ENCODE peak calls at places on chromosomes 2 and 18, in four cellular contexts. C is BE2C, F is left ventricle myocardium inferior, Q is foreskin fibroblast. O is an unnamed sample.

GRCh38 chr2:54207666-54208195 is 48.3 kb downstream of the TSPYL6 start:
- DNase-seq in F (no peak), C (no peak), Q (peak; percentile 57), O (peak; percentile 31)

GRCh38 chr2:140747665-140748064 is 1383.2 kb downstream of the LRP1B start:
- DNase-seq in C (no peak), F (no peak), Q (no peak), O (no peak)

GRCh38 chr2:30459140-30459539 is 12.1 kb downstream of the LCLAT1 start:
- DNase-seq in C (no peak), F (no peak), Q (no peak), O (no peak)

GRCh38 chr2:67400560-67401464 is 3.7 kb downstream of the ETAA1 start:
- DNase-seq in F (no peak), C (no peak), Q (peak; percentile 22), O (no peak)

GRCh38 chr2:231977430-231977829 is 15.9 kb downstream of the DIS3L2 start:
- DNase-seq in F (no peak), C (no peak), Q (no peak), O (no peak)

GRCh38 chr2:866009-866680 is 84.5 kb upstream of the SNTG2 start:
- DNase-seq in F (peak; percentile 46), Q (no peak), C (peak; percentile 34), O (no peak)

GRCh38 chr18:26655614-26656400 is 107.5 kb upstream of the KCTD1 start:
- DNase-seq in F (peak; percentile 51), Q (peak; percentile 82), C (peak; percentile 43), O (no peak)

GRCh38 chr2:238264072-238264460 is 24.2 kb upstream of the HES6 start:
- DNase-seq in C (no peak), Q (no peak), F (no peak), O (no peak)

GRCh38 chr2:231297108-231297908 is 98.2 kb upstream of the B3GNT7 start:
- DNase-seq in C (peak; percentile 74), F (peak; percentile 53), Q (peak; percentile 80), O (no peak)

GRCh38 chr2:1755436-1756191 is 11.3 kb upstream of the PXDN start:
- DNase-seq in C (no peak), F (no peak), Q (no peak), O (no peak)

GRCh38 chr2:191178806-191179514 is 28.2 kb upstream of the STAT4 start:
- DNase-seq in Q (peak; percentile 97), C (no peak), F (peak; percentile 52), O (peak; percentile 98)

GRCh38 chr2:217329023-217329431 is 469.2 kb upstream of the TNP1 start:
- DNase-seq in Q (peak; percentile 11), F (no peak), C (no peak), O (no peak)

GRCh38 chr18:55234366-55235093 is 275.3 kb upstream of the CCDC68 start:
- DNase-seq in F (peak; percentile 73), Q (peak; percentile 90), C (peak; percentile 61), O (no peak)

GRCh38 chr2:157587576-157587975 is 41.1 kb downstream of the ACVR1C start:
- DNase-seq in Q (no peak), F (no peak), C (no peak), O (no peak)

GRCh38 chr18:183769-184168 is 25.4 kb downstream of the USP14 start:
- DNase-seq in Q (peak; percentile 21), C (peak; percentile 6), F (no peak), O (peak; percentile 4)

GRCh38 chr18:75341267-75341666 is 86.2 kb downstream of the SMIM21 start:
- DNase-seq in F (no peak), Q (no peak), C (no peak), O (peak; percentile 2)

GRCh38 chr2:120738786-120739771 is 3.4 kb downstream of the GLI2 start:
- DNase-seq in Q (no peak), F (no peak), C (no peak), O (no peak)
- H3K4me3 ChIP-seq in Q (peak overlapping the region; percentile 83), F (no peak overlapping the region), C (no peak overlapping the region), O (no peak overlapping the region)

GRCh38 chr2:60104514-60105501 is 448.6 kb downstream of the BCL11A start:
- DNase-seq in Q (no peak), F (no peak), C (no peak), O (peak; percentile 1)
- H3K4me3 ChIP-seq in Q (no peak overlapping the region), F (no peak overlapping the region), C (no peak overlapping the region), O (no peak overlapping the region)

DNA sequence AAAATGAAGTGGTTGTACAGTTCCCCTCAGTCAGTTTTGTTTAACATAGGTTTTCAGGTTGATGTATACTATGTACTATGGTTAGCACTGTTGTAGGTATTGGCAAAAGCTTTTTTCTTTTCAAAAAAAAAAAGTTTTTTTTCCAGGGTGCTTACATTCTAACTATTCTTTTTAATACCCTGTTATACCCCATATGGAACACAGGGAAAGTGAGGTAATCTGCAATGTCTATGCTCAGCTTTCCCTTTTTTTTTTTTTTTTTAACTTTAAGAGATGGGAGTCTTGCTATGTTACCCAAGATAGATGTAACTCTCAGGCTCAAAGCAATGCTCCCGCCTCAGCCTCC is 590 bp upstream of the CCDC138 start:
- DNase-seq in F (no peak), Q (no peak), C (no peak), O (peak; percentile 11)
- H3K4me3 ChIP-seq in F (peak overlapping the region; percentile 84), Q (peak overlapping the region; percentile 65), C (peak overlapping the region; percentile 76), O (peak overlapping the region; percentile 73)

GRCh38 chr2:200308001-200308400 is 1.5 kb downstream of the SPATS2L start:
- DNase-seq in Q (peak; percentile 62), F (no peak), C (no peak), O (no peak)

GRCh38 chr2:200310545-200310971 is 4.1 kb downstream of the SPATS2L start:
- DNase-seq in C (no peak), F (no peak), Q (peak; percentile 69), O (peak; percentile 52)

GRCh38 chr2:200309296-200309846 is 2.9 kb downstream of the SPATS2L start:
- DNase-seq in Q (no peak), C (no peak), F (no peak), O (no peak)

GRCh38 chr2:200306969-200307811 is 697 bp downstream of the SPATS2L start:
- DNase-seq in C (peak; percentile 74), F (peak; percentile 53), Q (peak; percentile 78), O (no peak)

GRCh38 chr2:200308421-200309295 is 2.2 kb downstream of the SPATS2L start:
- DNase-seq in C (no peak), F (no peak), Q (peak; percentile 51), O (no peak)
- H3K4me3 ChIP-seq in C (peak overlapping the region; percentile 76), F (peak overlapping the region; percentile 93), Q (peak overlapping the region; percentile 71), O (peak overlapping the region; percentile 76)

DNA sequence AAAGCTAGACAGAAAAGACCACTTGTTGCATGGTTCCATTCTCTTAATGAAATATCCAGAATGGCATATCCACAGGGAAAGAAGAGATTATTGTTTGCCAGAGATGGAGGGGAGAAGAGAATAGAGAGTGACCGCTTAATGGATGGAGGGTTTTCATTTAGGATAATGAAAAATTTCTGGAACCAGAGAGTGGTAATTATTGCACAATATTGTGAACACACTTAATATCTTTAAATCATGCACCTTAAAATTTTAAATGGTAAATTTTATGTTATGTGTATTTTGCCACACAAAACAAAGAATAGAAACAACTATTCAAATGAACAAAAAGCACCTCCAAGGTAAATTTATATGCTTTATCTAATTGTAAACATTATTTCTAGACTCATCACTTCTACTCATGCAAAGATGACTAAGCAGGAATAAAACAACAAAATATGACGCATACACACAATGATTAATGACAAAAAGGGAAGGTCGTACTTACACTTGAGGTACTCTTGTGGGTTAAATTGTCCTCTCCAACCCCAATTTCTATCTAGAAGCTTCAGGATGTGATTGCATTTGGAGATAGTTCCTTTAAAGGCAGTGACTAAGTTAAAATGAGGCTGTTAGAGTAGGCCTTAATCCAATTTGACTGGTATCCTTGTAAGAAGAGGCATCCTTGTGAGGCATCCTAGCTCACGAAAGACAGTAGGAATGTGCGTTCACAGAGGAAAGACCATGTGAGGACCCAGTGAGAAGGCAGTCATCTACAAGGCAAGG is 18.7 kb upstream of the DHRS9 start:
- DNase-seq in F (no peak), C (no peak), Q (no peak), O (no peak)
- H3K4me3 ChIP-seq in F (no peak overlapping the region), C (no peak overlapping the region), Q (no peak overlapping the region), O (no peak overlapping the region)

GRCh38 chr2:176872406-176872805 is 340.2 kb upstream of the HNRNPA3 start:
- DNase-seq in F (no peak), Q (no peak), C (no peak), O (no peak)
- H3K4me3 ChIP-seq in F (no peak overlapping the region), Q (no peak overlapping the region), C (no peak overlapping the region), O (no peak overlapping the region)

GRCh38 chr2:20052872-20053281 is 1.4 kb upstream of the LAPTM4A start:
- DNase-seq in F (peak; percentile 66), C (peak; percentile 40), Q (peak; percentile 93), O (peak; percentile 82)
- H3K4me3 ChIP-seq in F (peak overlapping the region; percentile 88), C (peak overlapping the region; percentile 94), Q (peak overlapping the region; percentile 77), O (peak overlapping the region; percentile 80)

DNA sequence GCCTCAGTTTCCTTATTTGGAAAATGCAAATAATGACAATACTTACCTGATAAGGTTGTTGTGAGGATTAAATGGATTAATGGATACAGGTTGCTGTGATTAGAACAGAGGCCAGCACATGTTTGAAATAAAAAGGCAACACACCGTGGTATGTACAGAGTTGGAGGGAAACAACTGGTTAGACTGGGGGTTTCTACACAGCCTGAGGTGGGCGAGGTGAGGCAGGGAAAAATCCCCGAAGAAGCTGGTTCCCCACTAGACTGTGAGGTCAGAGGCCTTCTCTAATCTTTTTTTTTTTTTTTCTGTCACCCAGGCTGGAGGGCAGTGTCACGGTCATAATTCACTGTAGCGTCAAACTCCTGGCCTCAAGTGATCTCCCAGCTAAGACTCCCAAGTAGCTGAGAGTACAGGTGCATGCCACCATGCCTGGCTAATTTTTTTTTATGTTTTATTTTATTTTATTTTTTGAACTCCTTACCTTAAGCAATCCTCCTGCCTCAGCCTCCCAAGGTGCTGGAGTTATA is 1.2 kb upstream of the E2F6 start:
- DNase-seq in C (no peak), Q (no peak), F (no peak), O (no peak)
- H3K4me3 ChIP-seq in C (no peak overlapping the region), Q (no peak overlapping the region), F (peak overlapping the region; percentile 78), O (no peak overlapping the region)

GRCh38 chr18:77129150-77129551 is 3.4 kb downstream of the MBP start:
- DNase-seq in C (no peak), F (no peak), Q (peak; percentile 93), O (peak; percentile 86)
- H3K4me3 ChIP-seq in C (no peak overlapping the region), F (no peak overlapping the region), Q (no peak overlapping the region), O (no peak overlapping the region)

O was measured in skeletal muscle cell.